ENCODE peak calls at places on chromosomes 4 and X, in seven cellular contexts. One of them, this sample, is unnamed.
A peak's percentile ranks its signal among the peaks of the same experiment; 100 is the strongest.

GRCh38 chr4:8534129-8534528 is 46.1 kb upstream of the GPR78 start:
- DNase-seq in T-cell: no peak
- DNase-seq in occipital lobe: no peak
- DNase-seq in GM04504: no peak
- DNase-seq in right cardiac atrium: no peak
- DNase-seq in DMS153: peak; percentile 0
- DNase-seq in heart right ventricle: no peak
- DNase-seq in this sample: no peak

GRCh38 chr4:130511776-130512175 is 1415.8 kb downstream of the C4orf33 start:
- DNase-seq in occipital lobe: no peak
- DNase-seq in DMS153: no peak
- DNase-seq in GM04504: no peak
- DNase-seq in heart right ventricle: no peak
- DNase-seq in right cardiac atrium: no peak
- DNase-seq in T-cell: no peak
- DNase-seq in this sample: no peak

GRCh38 chr4:41146716-41147506 is 67.4 kb downstream of the APBB2 start:
- DNase-seq in right cardiac atrium: peak; percentile 60
- DNase-seq in occipital lobe: peak; percentile 52
- DNase-seq in heart right ventricle: no peak
- DNase-seq in T-cell: no peak
- DNase-seq in GM04504: peak; percentile 35
- DNase-seq in DMS153: peak; percentile 26
- DNase-seq in this sample: peak; percentile 34

GRCh38 chrX:133415276-133416105 is at the start of gene GPC4:
- DNase-seq in occipital lobe: peak; percentile 19
- DNase-seq in DMS153: no peak
- DNase-seq in GM04504: no peak
- DNase-seq in heart right ventricle: peak; percentile 60
- DNase-seq in T-cell: no peak
- DNase-seq in right cardiac atrium: peak; percentile 86
- DNase-seq in this sample: no peak

GRCh38 chr4:82017680-82018079 is 356.1 kb downstream of the HNRNPD start:
- DNase-seq in occipital lobe: no peak
- DNase-seq in T-cell: no peak
- DNase-seq in DMS153: no peak
- DNase-seq in right cardiac atrium: no peak
- DNase-seq in heart right ventricle: no peak
- DNase-seq in GM04504: peak; percentile 2
- DNase-seq in this sample: no peak

GRCh38 chrX:10054396-10054795 is 87.2 kb downstream of the CLDN34 start:
- DNase-seq in DMS153: no peak
- DNase-seq in T-cell: no peak
- DNase-seq in right cardiac atrium: no peak
- DNase-seq in GM04504: no peak
- DNase-seq in heart right ventricle: no peak
- DNase-seq in occipital lobe: no peak
- DNase-seq in this sample: no peak

GRCh38 chr4:105712766-105713165 is 4.2 kb downstream of the GSTCD start:
- DNase-seq in T-cell: no peak
- DNase-seq in occipital lobe: no peak
- DNase-seq in DMS153: no peak
- DNase-seq in right cardiac atrium: no peak
- DNase-seq in heart right ventricle: no peak
- DNase-seq in GM04504: no peak
- DNase-seq in this sample: no peak

GRCh38 chr4:13173974-13174373 is 310.2 kb downstream of the RAB28 start:
- DNase-seq in occipital lobe: no peak
- DNase-seq in right cardiac atrium: peak; percentile 76
- DNase-seq in T-cell: no peak
- DNase-seq in heart right ventricle: peak; percentile 27
- DNase-seq in DMS153: no peak
- DNase-seq in GM04504: no peak
- DNase-seq in this sample: no peak

GRCh38 chr4:118762146-118762545 is 73.8 kb downstream of the SEC24D start:
- DNase-seq in DMS153: no peak
- DNase-seq in heart right ventricle: no peak
- DNase-seq in occipital lobe: no peak
- DNase-seq in T-cell: no peak
- DNase-seq in GM04504: no peak
- DNase-seq in right cardiac atrium: no peak
- DNase-seq in this sample: no peak